ENCODE peak calls at places on chromosomes 7 and 10, in seven cellular contexts. Z, N, U, I, L, X and M are unnamed samples.

GRCh38 chr7:148084138-148084537 is 506.4 kb upstream of the C7orf33 start:
- DNase-seq in U (peak; percentile 35), X (no peak), Z (peak; percentile 38), N (no peak), L (peak; percentile 19), I (no peak), M (no peak)

GRCh38 chr10:131577786-131578471 is 266.4 kb upstream of the TCERG1L start:
- DNase-seq in N (no peak), I (no peak), X (no peak), U (no peak), Z (peak; percentile 10), L (no peak), M (peak; percentile 44)

GRCh38 chr10:34203966-34204630 is 611.0 kb downstream of the PARD3 start:
- DNase-seq in X (no peak), N (no peak), U (no peak), I (no peak), L (no peak), Z (no peak), M (no peak)

GRCh38 chr10:99781734-99782429 is 558 bp upstream of the ABCC2 start:
- DNase-seq in Z (no peak), L (no peak), N (no peak), X (no peak), I (no peak), U (no peak), M (no peak)

GRCh38 chr10:103367782-103368518 is at the start of gene TAF5:
- DNase-seq in U (peak; percentile 97), I (peak; percentile 92), Z (peak; percentile 95), L (peak; percentile 97), X (peak; percentile 93), N (peak; percentile 96), M (peak; percentile 94)

GRCh38 chr10:10830316-10831061 is 187.2 kb upstream of the CELF2 start:
- DNase-seq in U (no peak), I (no peak), Z (no peak), X (no peak), L (no peak), N (no peak), M (no peak)

GRCh38 chr10:125521721-125522680 is 161.0 kb downstream of the TEX36 start:
- DNase-seq in N (no peak), L (no peak), Z (no peak), U (peak; percentile 64), I (no peak), X (no peak), M (no peak)

GRCh38 chr7:52749880-52750279 is 285.6 kb upstream of the POM121L12 start:
- DNase-seq in U (no peak), N (no peak), I (no peak), Z (no peak), L (no peak), X (no peak), M (no peak)

GRCh38 chr7:77378584-77378983 is 37.6 kb downstream of the GSAP start:
- DNase-seq in X (no peak), Z (no peak), I (no peak), U (no peak), L (no peak), N (no peak), M (no peak)

GRCh38 chr10:46002916-46003693 is 27.3 kb downstream of the NCOA4 start:
- DNase-seq in U (no peak), Z (no peak), N (no peak), X (no peak), L (no peak), I (no peak), M (no peak)

GRCh38 chr7:100602889-100603696 is 930 bp downstream of the PCOLCE start:
- DNase-seq in N (peak; percentile 89), L (no peak), I (no peak), X (peak; percentile 85), U (no peak), Z (peak; percentile 56), M (peak; percentile 79)

GRCh38 chr7:44608916-44609648 is 2.7 kb downstream of the OGDH start:
- DNase-seq in N (no peak), U (peak; percentile 17), Z (no peak), L (no peak), X (no peak), I (no peak), M (no peak)

GRCh38 chr10:28457110-28457509 is 75.8 kb upstream of the WAC start:
- DNase-seq in X (no peak), N (no peak), L (no peak), U (no peak), I (no peak), Z (no peak), M (no peak)

GRCh38 chr7:5387711-5388245 is 35.9 kb downstream of the TNRC18 start:
- DNase-seq in U (no peak), Z (no peak), L (no peak), I (no peak), N (no peak), X (no peak), M (no peak)

GRCh38 chr10:126907423-126907970 is 2.3 kb downstream of the DOCK1 start:
- DNase-seq in L (no peak), I (no peak), Z (no peak), N (no peak), X (no peak), U (peak; percentile 15), M (no peak)

GRCh38 chr7:23093546-23093945 is 12.0 kb upstream of the KLHL7 start:
- DNase-seq in I (no peak), N (no peak), U (no peak), L (no peak), Z (no peak), X (no peak), M (no peak)

GRCh38 chr10:26503911-26504310 is 65.8 kb downstream of the APBB1IP start:
- DNase-seq in L (no peak), Z (no peak), N (no peak), U (peak; percentile 28), X (no peak), I (peak; percentile 27), M (no peak)

GRCh38 chr7:154598864-154599263 is 404.1 kb downstream of the PAXIP1 start:
- DNase-seq in N (no peak), U (no peak), I (no peak), Z (no peak), X (no peak), L (no peak), M (no peak)

GRCh38 chr7:159061674-159062212 is 82.9 kb downstream of the VIPR2 start:
- DNase-seq in U (no peak), X (no peak), L (no peak), I (no peak), Z (no peak), N (no peak), M (peak; percentile 56)

GRCh38 chr10:43111921-43112607 is 26.2 kb upstream of the CSGALNACT2 start:
- DNase-seq in L (no peak), I (no peak), X (no peak), N (peak; percentile 71), Z (no peak), U (no peak), M (peak; percentile 51)
- H3K27ac ChIP-seq in L (no peak overlapping the region), I (no peak overlapping the region), X (no peak overlapping the region), N (no peak overlapping the region), Z (no peak overlapping the region), U (no peak overlapping the region), M (no peak overlapping the region)

GRCh38 chr10:60384708-60385398 is 4.8 kb downstream of the ANK3 start:
- DNase-seq in X (peak; percentile 31), U (peak; percentile 74), N (no peak), Z (no peak), I (no peak), L (no peak), M (no peak)
- H3K4me3 ChIP-seq in X (no peak overlapping the region), U (no peak overlapping the region), N (no peak overlapping the region), Z (no peak overlapping the region), I (no peak overlapping the region), L (no peak overlapping the region), M (no peak overlapping the region)

DNA sequence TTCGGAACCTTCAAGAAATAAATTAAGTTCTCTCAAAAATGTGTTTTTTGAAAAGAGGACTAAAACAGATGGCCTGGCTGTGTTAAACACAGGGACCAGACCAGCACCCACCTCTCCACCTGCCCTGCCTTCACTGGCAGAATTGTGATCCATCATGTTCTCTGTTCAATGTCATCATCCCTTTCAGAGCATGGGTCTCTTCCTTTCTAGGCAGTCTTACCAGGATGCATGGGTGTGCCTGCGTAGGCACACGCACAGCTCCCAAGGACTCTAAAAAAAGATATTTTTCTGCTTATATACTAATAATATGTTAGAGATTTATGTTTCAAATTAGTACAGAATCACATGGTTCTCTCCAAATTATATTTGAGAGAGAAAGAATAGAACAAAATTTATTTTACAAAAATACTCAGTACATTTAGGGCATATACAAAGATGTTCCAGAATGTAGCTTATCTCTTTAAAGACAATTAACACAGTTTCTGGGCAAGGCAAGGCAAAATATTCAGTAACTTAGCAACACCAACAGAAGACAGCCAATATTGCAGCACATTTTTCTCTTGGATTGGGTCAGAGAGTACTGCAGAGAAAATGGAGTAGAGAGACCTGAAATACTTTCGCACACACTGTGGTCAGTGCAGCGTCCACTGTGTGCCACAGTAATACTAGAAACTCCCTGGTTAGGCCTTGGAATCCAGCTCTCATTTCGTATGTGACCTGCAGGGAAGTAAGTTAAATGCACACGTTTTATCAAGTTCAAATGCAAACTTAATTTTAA is 52.8 kb downstream of the EGFR start:
- DNase-seq in Z (no peak), X (no peak), L (no peak), N (no peak), I (no peak), U (no peak), M (no peak)
- H3K27ac ChIP-seq in Z (no peak overlapping the region), X (no peak overlapping the region), L (peak overlapping the region; percentile 57), N (no peak overlapping the region), I (no peak overlapping the region), U (peak overlapping the region; percentile 92), M (peak overlapping the region; percentile 38)

GRCh38 chr7:39587393-39587792 is 21.2 kb downstream of the YAE1 start:
- DNase-seq in X (no peak), L (no peak), I (no peak), U (no peak), Z (no peak), N (no peak), M (no peak)

GRCh38 chr7:39595102-39595620 is 28.2 kb upstream of the RALA start:
- DNase-seq in L (no peak), I (no peak), X (no peak), Z (no peak), N (no peak), U (no peak), M (no peak)

GRCh38 chr7:39588401-39588800 is 22.2 kb downstream of the YAE1 start:
- DNase-seq in U (no peak), Z (no peak), L (no peak), I (no peak), N (no peak), X (no peak), M (no peak)

GRCh38 chr7:39592586-39592985 is 26.4 kb downstream of the YAE1 start:
- DNase-seq in L (no peak), Z (no peak), I (no peak), X (no peak), U (no peak), N (no peak), M (no peak)

DNA sequence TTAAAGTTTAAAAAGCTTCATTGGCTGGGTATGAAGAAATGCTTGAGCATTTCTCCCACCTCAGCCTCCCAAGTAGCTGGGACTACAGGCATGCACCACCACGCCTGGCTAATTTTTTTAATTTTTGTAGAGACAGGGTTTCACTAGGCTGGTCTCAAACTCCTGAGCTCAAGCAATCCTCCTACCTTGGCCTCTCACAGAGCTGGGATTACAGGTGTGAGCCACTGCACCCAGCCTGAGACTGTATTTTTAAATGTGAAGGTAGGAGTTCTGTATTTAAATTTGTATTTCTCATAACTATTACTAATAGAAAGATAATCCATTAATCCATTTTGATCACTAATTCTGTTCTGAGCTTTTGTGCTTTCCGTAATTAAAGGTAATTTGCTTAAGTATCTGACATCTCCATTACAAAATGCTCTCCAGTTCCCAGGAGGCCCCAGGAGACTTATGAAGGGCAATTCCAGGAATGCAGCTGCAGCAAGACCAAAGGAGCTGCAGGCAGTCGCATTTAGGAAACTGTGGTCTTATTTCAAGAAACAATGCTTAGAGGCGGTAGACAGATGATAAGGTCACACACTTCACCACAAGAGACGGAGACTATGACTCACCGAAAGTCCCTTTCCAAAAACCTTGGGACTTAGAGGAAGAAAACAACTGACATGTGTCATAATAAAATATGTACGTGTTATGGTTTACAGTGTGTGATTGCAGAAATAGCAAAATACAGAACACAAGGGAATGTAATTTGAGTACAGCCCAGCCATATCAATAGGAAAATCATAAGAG is 23.3 kb downstream of the YAE1 start:
- DNase-seq in X (peak; percentile 47), Z (no peak), L (peak; percentile 31), N (no peak), I (peak; percentile 75), U (peak; percentile 47), M (no peak)
- H3K4me3 ChIP-seq in X (no peak overlapping the region), Z (no peak overlapping the region), L (no peak overlapping the region), N (no peak overlapping the region), I (no peak overlapping the region), U (no peak overlapping the region), M (no peak overlapping the region)